ENCODE peak calls at places on chromosomes 4 and X, in eight cellular contexts. One of them, this sample, is unnamed.

GRCh38 chrX:19964017-19964710 is 26.7 kb downstream of the BCLAF3 start:
- DNase-seq in GM23338: no peak
- DNase-seq in endothelial cell: no peak
- DNase-seq in type B pancreatic cell: no peak
- DNase-seq in colonic mucosa: no peak
- DNase-seq in upper lobe of right lung: no peak
- DNase-seq in AG04450: no peak
- DNase-seq in HFF-Myc: no peak
- DNase-seq in this sample: peak

GRCh38 chr4:10733486-10733885 is 48.9 kb upstream of the CLNK start:
- DNase-seq in GM23338: no peak
- DNase-seq in endothelial cell: no peak
- DNase-seq in type B pancreatic cell: no peak
- DNase-seq in colonic mucosa: no peak
- DNase-seq in upper lobe of right lung: no peak
- DNase-seq in AG04450: no peak
- DNase-seq in HFF-Myc: no peak
- DNase-seq in this sample: no peak

GRCh38 chrX:153909024-153909979 is 4.8 kb downstream of the AVPR2 start:
- DNase-seq in GM23338: peak
- DNase-seq in endothelial cell: no peak
- DNase-seq in type B pancreatic cell: no peak
- DNase-seq in colonic mucosa: no peak
- DNase-seq in upper lobe of right lung: no peak
- DNase-seq in AG04450: no peak
- DNase-seq in HFF-Myc: no peak
- DNase-seq in this sample: no peak

GRCh38 chr4:52853351-52853750 is 8.8 kb upstream of the RASL11B start:
- DNase-seq in GM23338: no peak
- DNase-seq in endothelial cell: no peak
- DNase-seq in type B pancreatic cell: no peak
- DNase-seq in colonic mucosa: no peak
- DNase-seq in upper lobe of right lung: no peak
- DNase-seq in AG04450: no peak
- DNase-seq in HFF-Myc: no peak
- DNase-seq in this sample: no peak

GRCh38 chr4:87299898-87300297 is 22.8 kb downstream of the HSD17B13 start:
- DNase-seq in GM23338: no peak
- DNase-seq in endothelial cell: no peak
- DNase-seq in type B pancreatic cell: no peak
- DNase-seq in colonic mucosa: no peak
- DNase-seq in upper lobe of right lung: no peak
- DNase-seq in AG04450: no peak
- DNase-seq in HFF-Myc: no peak
- DNase-seq in this sample: no peak

GRCh38 chr4:152606800-152607577 is 71.1 kb upstream of the FBXW7 start:
- DNase-seq in GM23338: peak
- DNase-seq in endothelial cell: no peak
- DNase-seq in type B pancreatic cell: no peak
- DNase-seq in colonic mucosa: no peak
- DNase-seq in upper lobe of right lung: no peak
- DNase-seq in AG04450: no peak
- DNase-seq in HFF-Myc: no peak
- DNase-seq in this sample: no peak

GRCh38 chrX:133415276-133416105 is at the start of gene GPC4:
- DNase-seq in GM23338: peak
- DNase-seq in endothelial cell: peak
- DNase-seq in type B pancreatic cell: peak
- DNase-seq in colonic mucosa: peak
- DNase-seq in upper lobe of right lung: peak
- DNase-seq in AG04450: no peak
- DNase-seq in HFF-Myc: no peak
- DNase-seq in this sample: peak

GRCh38 chrX:19776753-19777152 is 110.6 kb downstream of the SH3KBP1 start:
- DNase-seq in GM23338: no peak
- DNase-seq in endothelial cell: no peak
- DNase-seq in type B pancreatic cell: no peak
- DNase-seq in colonic mucosa: no peak
- DNase-seq in upper lobe of right lung: no peak
- DNase-seq in AG04450: no peak
- DNase-seq in HFF-Myc: no peak
- DNase-seq in this sample: no peak

GRCh38 chr4:17981063-17981462 is 40.5 kb downstream of the LCORL start:
- DNase-seq in GM23338: no peak
- DNase-seq in endothelial cell: no peak
- DNase-seq in type B pancreatic cell: no peak
- DNase-seq in colonic mucosa: no peak
- DNase-seq in upper lobe of right lung: no peak
- DNase-seq in AG04450: no peak
- DNase-seq in HFF-Myc: no peak
- DNase-seq in this sample: peak

GRCh38 chrX:119606508-119607389 is 525 bp upstream of the NKRF start:
- DNase-seq in GM23338: no peak
- DNase-seq in endothelial cell: no peak
- DNase-seq in type B pancreatic cell: no peak
- DNase-seq in colonic mucosa: no peak
- DNase-seq in upper lobe of right lung: no peak
- DNase-seq in AG04450: no peak
- DNase-seq in HFF-Myc: peak
- DNase-seq in this sample: no peak

GRCh38 chr4:74534936-74535335 is 90.0 kb downstream of the AREG start:
- DNase-seq in GM23338: no peak
- DNase-seq in endothelial cell: no peak
- DNase-seq in type B pancreatic cell: no peak
- DNase-seq in colonic mucosa: peak
- DNase-seq in upper lobe of right lung: no peak
- DNase-seq in AG04450: no peak
- DNase-seq in HFF-Myc: no peak
- DNase-seq in this sample: no peak

GRCh38 chr4:140595065-140595464 is 26.3 kb upstream of the UCP1 start:
- DNase-seq in GM23338: peak
- DNase-seq in endothelial cell: no peak
- DNase-seq in type B pancreatic cell: no peak
- DNase-seq in colonic mucosa: peak
- DNase-seq in upper lobe of right lung: no peak
- DNase-seq in AG04450: no peak
- DNase-seq in HFF-Myc: no peak
- DNase-seq in this sample: peak

GRCh38 chrX:119429471-119429870 is 30.3 kb downstream of the SLC25A43 start:
- DNase-seq in GM23338: no peak
- DNase-seq in endothelial cell: no peak
- DNase-seq in type B pancreatic cell: no peak
- DNase-seq in colonic mucosa: no peak
- DNase-seq in upper lobe of right lung: no peak
- DNase-seq in AG04450: no peak
- DNase-seq in HFF-Myc: no peak
- DNase-seq in this sample: no peak

GRCh38 chr4:154317600-154317999 is 174.0 kb downstream of the DCHS2 start:
- DNase-seq in GM23338: no peak
- DNase-seq in endothelial cell: no peak
- DNase-seq in type B pancreatic cell: no peak
- DNase-seq in colonic mucosa: no peak
- DNase-seq in upper lobe of right lung: no peak
- DNase-seq in AG04450: no peak
- DNase-seq in HFF-Myc: no peak
- DNase-seq in this sample: no peak

GRCh38 chr4:154312246-154312645 is 179.4 kb downstream of the DCHS2 start:
- DNase-seq in GM23338: no peak
- DNase-seq in endothelial cell: no peak
- DNase-seq in type B pancreatic cell: no peak
- DNase-seq in colonic mucosa: no peak
- DNase-seq in upper lobe of right lung: no peak
- DNase-seq in AG04450: no peak
- DNase-seq in HFF-Myc: no peak
- DNase-seq in this sample: no peak

GRCh38 chr4:154315741-154316140 is 175.9 kb downstream of the DCHS2 start:
- DNase-seq in GM23338: no peak
- DNase-seq in endothelial cell: no peak
- DNase-seq in type B pancreatic cell: no peak
- DNase-seq in colonic mucosa: no peak
- DNase-seq in upper lobe of right lung: no peak
- DNase-seq in AG04450: no peak
- DNase-seq in HFF-Myc: no peak
- DNase-seq in this sample: no peak

GRCh38 chr4:154313004-154313587 is 178.5 kb downstream of the DCHS2 start:
- DNase-seq in GM23338: peak
- DNase-seq in endothelial cell: no peak
- DNase-seq in type B pancreatic cell: no peak
- DNase-seq in colonic mucosa: no peak
- DNase-seq in upper lobe of right lung: no peak
- DNase-seq in AG04450: no peak
- DNase-seq in HFF-Myc: no peak
- DNase-seq in this sample: no peak

DNA sequence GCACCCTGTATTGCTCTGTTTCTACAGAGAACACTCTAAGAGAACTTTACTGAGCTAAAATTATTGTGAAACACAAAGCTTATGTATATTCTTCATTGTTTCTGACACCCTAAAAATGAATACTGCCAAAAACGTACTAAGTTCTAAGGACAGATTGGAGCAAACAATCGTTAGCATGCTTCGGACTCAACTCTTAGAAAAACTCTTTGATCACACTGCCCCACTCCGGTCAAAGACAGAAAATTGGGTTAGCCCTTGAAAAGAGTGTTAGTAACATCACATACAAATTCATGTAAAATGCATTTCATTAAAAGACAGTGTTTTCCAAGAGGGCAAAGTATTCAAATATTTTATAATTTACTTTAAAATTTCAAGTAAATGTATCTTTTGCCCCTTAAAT is 177.4 kb downstream of the DCHS2 start:
- DNase-seq in GM23338: peak
- DNase-seq in endothelial cell: no peak
- DNase-seq in type B pancreatic cell: no peak
- DNase-seq in colonic mucosa: no peak
- DNase-seq in upper lobe of right lung: no peak
- DNase-seq in AG04450: no peak
- DNase-seq in HFF-Myc: no peak
- DNase-seq in this sample: peak
- TF ChIP-seq CTCF in GM23338: peak
- TF ChIP-seq CTCF in endothelial cell: no peak
- TF ChIP-seq CTCF in type B pancreatic cell: peak
- TF ChIP-seq CTCF in colonic mucosa: no peak
- TF ChIP-seq CTCF in upper lobe of right lung: peak
- TF ChIP-seq CTCF in AG04450: no peak
- TF ChIP-seq CTCF in HFF-Myc: peak
- TF ChIP-seq CTCF in this sample: peak

GRCh38 chrX:46386511-46386910 is 158.7 kb downstream of the ZNF674 start:
- DNase-seq in GM23338: no peak
- DNase-seq in endothelial cell: no peak
- DNase-seq in type B pancreatic cell: no peak
- DNase-seq in colonic mucosa: no peak
- DNase-seq in upper lobe of right lung: no peak
- DNase-seq in AG04450: no peak
- DNase-seq in HFF-Myc: no peak
- DNase-seq in this sample: peak

GRCh38 chrX:46380148-46380752 is 165.0 kb downstream of the ZNF674 start:
- DNase-seq in GM23338: no peak
- DNase-seq in endothelial cell: no peak
- DNase-seq in type B pancreatic cell: no peak
- DNase-seq in colonic mucosa: no peak
- DNase-seq in upper lobe of right lung: no peak
- DNase-seq in AG04450: no peak
- DNase-seq in HFF-Myc: no peak
- DNase-seq in this sample: no peak

GRCh38 chrX:46383006-46383405 is 162.2 kb downstream of the ZNF674 start:
- DNase-seq in GM23338: no peak
- DNase-seq in endothelial cell: no peak
- DNase-seq in type B pancreatic cell: no peak
- DNase-seq in colonic mucosa: no peak
- DNase-seq in upper lobe of right lung: no peak
- DNase-seq in AG04450: no peak
- DNase-seq in HFF-Myc: no peak
- DNase-seq in this sample: no peak

GRCh38 chrX:46382595-46382994 is 162.6 kb downstream of the ZNF674 start:
- DNase-seq in GM23338: no peak
- DNase-seq in endothelial cell: no peak
- DNase-seq in type B pancreatic cell: no peak
- DNase-seq in colonic mucosa: no peak
- DNase-seq in upper lobe of right lung: no peak
- DNase-seq in AG04450: no peak
- DNase-seq in HFF-Myc: no peak
- DNase-seq in this sample: no peak

DNA sequence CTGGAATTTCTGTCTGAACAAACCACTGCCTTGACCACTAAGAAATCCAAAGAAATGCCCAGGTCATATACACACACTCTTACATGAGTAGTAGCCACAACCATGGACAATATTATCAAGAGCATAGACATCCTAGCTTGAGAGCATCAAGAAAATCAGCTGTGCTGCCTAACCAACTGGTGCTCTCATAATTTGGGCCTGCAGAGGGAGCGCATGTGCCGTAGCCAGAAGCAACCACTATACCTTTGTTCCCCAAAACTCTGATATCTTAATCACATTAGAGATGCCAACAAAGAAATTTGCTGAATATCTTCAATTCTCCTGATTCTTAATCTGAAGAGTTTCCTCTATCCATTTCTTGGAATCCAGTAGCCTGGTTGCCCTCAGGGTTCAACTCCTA is 163.6 kb downstream of the ZNF674 start:
- DNase-seq in GM23338: peak
- DNase-seq in endothelial cell: peak
- DNase-seq in type B pancreatic cell: no peak
- DNase-seq in colonic mucosa: no peak
- DNase-seq in upper lobe of right lung: no peak
- DNase-seq in AG04450: no peak
- DNase-seq in HFF-Myc: no peak
- DNase-seq in this sample: peak
- TF ChIP-seq CTCF in GM23338: peak
- TF ChIP-seq CTCF in endothelial cell: no peak
- TF ChIP-seq CTCF in type B pancreatic cell: peak
- TF ChIP-seq CTCF in colonic mucosa: no peak
- TF ChIP-seq CTCF in upper lobe of right lung: peak
- TF ChIP-seq CTCF in AG04450: peak
- TF ChIP-seq CTCF in HFF-Myc: peak
- TF ChIP-seq CTCF in this sample: peak

DNA sequence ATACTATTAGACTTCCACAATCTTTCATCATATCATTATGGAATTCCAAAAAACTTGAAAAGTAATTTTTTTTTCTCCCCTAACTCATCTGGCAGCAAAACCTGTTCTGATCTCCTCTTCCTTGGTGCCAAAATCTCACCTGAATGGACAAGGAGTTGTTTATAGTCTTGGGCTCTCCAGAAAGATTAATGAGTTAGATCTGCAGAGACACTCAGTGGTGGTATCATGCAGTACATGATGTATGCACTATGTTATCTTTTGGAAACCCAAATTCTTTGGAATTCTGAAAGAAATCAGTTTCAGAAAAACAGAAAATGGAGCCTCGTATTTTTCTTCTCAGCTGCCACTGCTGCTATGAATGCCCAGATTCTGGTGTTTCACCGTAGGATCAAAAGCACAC is 11.7 kb downstream of the GPM6B start:
- DNase-seq in GM23338: no peak
- DNase-seq in endothelial cell: no peak
- DNase-seq in type B pancreatic cell: no peak
- DNase-seq in colonic mucosa: no peak
- DNase-seq in upper lobe of right lung: no peak
- DNase-seq in AG04450: no peak
- DNase-seq in HFF-Myc: no peak
- DNase-seq in this sample: no peak
- TF ChIP-seq CTCF in GM23338: no peak
- TF ChIP-seq CTCF in endothelial cell: no peak
- TF ChIP-seq CTCF in type B pancreatic cell: no peak
- TF ChIP-seq CTCF in colonic mucosa: no peak
- TF ChIP-seq CTCF in upper lobe of right lung: peak
- TF ChIP-seq CTCF in AG04450: no peak
- TF ChIP-seq CTCF in HFF-Myc: no peak
- TF ChIP-seq CTCF in this sample: no peak

GRCh38 chrX:148049441-148049840 is 68.3 kb downstream of the FMR1NB start:
- DNase-seq in GM23338: peak
- DNase-seq in endothelial cell: peak
- DNase-seq in type B pancreatic cell: no peak
- DNase-seq in colonic mucosa: no peak
- DNase-seq in upper lobe of right lung: no peak
- DNase-seq in AG04450: no peak
- DNase-seq in HFF-Myc: no peak
- DNase-seq in this sample: peak
- TF ChIP-seq CTCF in GM23338: peak
- TF ChIP-seq CTCF in endothelial cell: peak
- TF ChIP-seq CTCF in type B pancreatic cell: peak
- TF ChIP-seq CTCF in colonic mucosa: peak
- TF ChIP-seq CTCF in upper lobe of right lung: peak
- TF ChIP-seq CTCF in AG04450: peak
- TF ChIP-seq CTCF in HFF-Myc: peak
- TF ChIP-seq CTCF in this sample: peak

This sample was measured in MCF 10A.